ENCODE peak calls at places on chromosomes 13 and 19, in six cellular contexts. S, E, A, L, B and Y are unnamed samples.

GRCh38 chr13:70523622-70524021 is 415.4 kb upstream of the KLHL1 start:
- DNase-seq in S (no peak), E (no peak), A (no peak), L (no peak), B (no peak), Y (peak)

GRCh38 chr19:7605490-7606222 is 10.0 kb downstream of the CAMSAP3 start:
- DNase-seq in S (peak), E (no peak), A (peak), L (no peak), B (peak), Y (no peak)

GRCh38 chr13:91817250-91817649 is 418.8 kb downstream of the GPC5 start:
- DNase-seq in S (peak), E (no peak), A (no peak), L (no peak), B (peak), Y (peak)

GRCh38 chr13:79946556-79946955 is 394.4 kb downstream of the SPRY2 start:
- DNase-seq in S (no peak), E (no peak), A (no peak), L (no peak), B (no peak), Y (no peak)

GRCh38 chr13:99417821-99418662 is 83.2 kb upstream of the TM9SF2 start:
- DNase-seq in S (no peak), E (no peak), A (no peak), L (no peak), B (no peak), Y (no peak)

GRCh38 chr13:83881917-83882625 is at the start of gene SLITRK1:
- DNase-seq in S (no peak), E (no peak), A (peak), L (peak), B (peak), Y (peak)

GRCh38 chr19:1183543-1184172 is 9.6 kb upstream of the SBNO2 start:
- DNase-seq in S (peak), E (no peak), A (no peak), L (no peak), B (no peak), Y (no peak)

GRCh38 chr13:39144941-39145533 is 106.8 kb downstream of the NHLRC3 start:
- DNase-seq in S (peak), E (peak), A (peak), L (peak), B (peak), Y (peak)

GRCh38 chr19:35797663-35798062 is 15.0 kb downstream of the PRODH2 start:
- DNase-seq in S (no peak), E (no peak), A (no peak), L (no peak), B (peak), Y (no peak)

GRCh38 chr19:43789029-43789428 is 8.3 kb upstream of the KCNN4 start:
- DNase-seq in S (peak), E (no peak), A (no peak), L (no peak), B (peak), Y (no peak)

GRCh38 chr19:6481541-6482342 is at the start of gene DENND1C:
- DNase-seq in S (peak), E (no peak), A (no peak), L (no peak), B (peak), Y (no peak)

GRCh38 chr19:13830761-13831481 is 35.7 kb downstream of the ZSWIM4 start:
- DNase-seq in S (no peak), E (no peak), A (no peak), L (no peak), B (no peak), Y (no peak)

GRCh38 chr13:77535448-77535847 is at the start of gene SCEL:
- DNase-seq in S (no peak), E (no peak), A (no peak), L (no peak), B (no peak), Y (no peak)

GRCh38 chr13:114144606-114145244 is 12.3 kb upstream of the RASA3 start:
- DNase-seq in S (no peak), E (no peak), A (no peak), L (no peak), B (no peak), Y (no peak)

GRCh38 chr13:53143757-53144320 is 115.2 kb downstream of the OLFM4 start:
- DNase-seq in S (no peak), E (no peak), A (no peak), L (no peak), B (no peak), Y (no peak)

GRCh38 chr13:59112375-59112774 is 1051.4 kb downstream of the DIAPH3 start:
- DNase-seq in S (peak), E (no peak), A (no peak), L (peak), B (peak), Y (peak)

GRCh38 chr13:31875134-31875533 is 135.8 kb downstream of the RXFP2 start:
- DNase-seq in S (no peak), E (no peak), A (no peak), L (no peak), B (peak), Y (no peak)

GRCh38 chr13:20969182-20969581 is 66.6 kb upstream of the XPO4 start:
- DNase-seq in S (peak), E (no peak), A (no peak), L (no peak), B (peak), Y (peak)

GRCh38 chr13:112510002-112510780 is 77.8 kb downstream of the TUBGCP3 start:
- DNase-seq in S (peak), E (no peak), A (peak), L (peak), B (peak), Y (peak)

GRCh38 chr19:49553451-49554271 is 25.9 kb downstream of the RCN3 start:
- DNase-seq in S (peak), E (no peak), A (no peak), L (no peak), B (peak), Y (peak)

GRCh38 chr13:31069808-31070544 is 91.7 kb downstream of the HSPH1 start:
- DNase-seq in S (no peak), E (no peak), A (no peak), L (no peak), B (no peak), Y (no peak)

GRCh38 chr19:33674575-33675367 is 53.0 kb downstream of the CHST8 start:
- DNase-seq in S (no peak), E (no peak), A (no peak), L (no peak), B (no peak), Y (no peak)

GRCh38 chr13:30829145-30829544 is 76.9 kb upstream of the MEDAG start:
- DNase-seq in S (peak), E (no peak), A (no peak), L (no peak), B (peak), Y (peak)

GRCh38 chr13:73107459-73107858 is 48.7 kb downstream of the KLF5 start:
- DNase-seq in S (no peak), E (no peak), A (no peak), L (no peak), B (no peak), Y (no peak)

DNA sequence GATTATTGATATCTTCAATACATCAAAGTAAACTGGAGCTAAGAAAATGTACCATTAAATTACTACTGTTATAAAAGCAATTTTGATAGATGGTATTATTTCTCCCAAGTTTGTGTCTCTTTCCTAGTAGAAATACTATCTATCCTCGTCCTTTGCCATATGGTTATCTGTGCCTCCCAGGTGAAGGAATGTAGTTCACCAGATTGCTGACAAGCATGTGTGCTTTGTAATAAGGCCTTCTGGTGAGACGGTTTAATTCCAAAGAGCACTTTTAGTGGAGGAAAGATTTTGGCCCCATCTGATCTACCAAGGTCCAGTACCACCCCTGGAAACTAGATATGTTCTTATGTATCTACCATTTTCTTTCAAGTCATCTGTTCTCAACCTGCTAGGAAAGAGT is 243.6 kb downstream of the DLEU7 start:
- DNase-seq in S (no peak), E (no peak), A (no peak), L (no peak), B (no peak), Y (no peak)
- TF ChIP-seq CTCF in S (no peak), E (no peak), A (no peak), L (no peak), B (no peak), Y (no peak)

GRCh38 chr19:54428323-54429175 is 13.3 kb downstream of the TTYH1 start:
- DNase-seq in S (no peak), E (no peak), A (no peak), L (no peak), B (no peak), Y (no peak)
- H3K27ac ChIP-seq in S (no peak), E (no peak), A (no peak), L (no peak), B (no peak), Y (no peak)

GRCh38 chr13:74573654-74574053 is 439.4 kb upstream of the KLF12 start:
- DNase-seq in S (no peak), E (peak), A (no peak), L (no peak), B (peak), Y (no peak)
- TF ChIP-seq CTCF in S (peak), E (peak), A (peak), L (peak), B (no peak), Y (peak)

DNA sequence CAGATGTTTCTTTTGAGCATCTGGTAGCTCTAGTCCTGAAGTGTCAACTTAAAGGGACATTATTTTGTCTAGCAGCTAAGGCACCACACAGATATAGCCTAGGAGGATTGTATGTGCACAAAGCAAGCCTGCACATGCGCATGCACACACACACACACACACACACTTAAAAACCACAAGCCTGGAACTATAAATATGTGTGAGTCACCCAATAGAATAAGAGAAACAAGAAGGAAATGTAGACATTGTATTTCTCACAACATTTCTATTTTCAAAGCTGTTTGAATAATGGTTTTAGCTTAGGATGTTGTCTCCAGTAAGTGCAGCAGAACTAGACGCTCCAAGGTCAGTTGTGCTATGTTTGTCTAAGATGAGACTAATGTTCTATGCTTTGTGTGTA is 516.5 kb downstream of the SUCLA2 start:
- DNase-seq in S (no peak), E (no peak), A (no peak), L (peak), B (peak), Y (peak)
- H3K27ac ChIP-seq in S (no peak), E (no peak), A (no peak), L (peak), B (no peak), Y (peak)

GRCh38 chr19:5053661-5054060 is 84.7 kb downstream of the KDM4B start:
- DNase-seq in S (no peak), E (no peak), A (no peak), L (no peak), B (no peak), Y (no peak)

GRCh38 chr19:5052945-5053485 is 84.1 kb downstream of the KDM4B start:
- DNase-seq in S (no peak), E (no peak), A (no peak), L (no peak), B (no peak), Y (no peak)

GRCh38 chr19:5050905-5051304 is 82.0 kb downstream of the KDM4B start:
- DNase-seq in S (no peak), E (no peak), A (no peak), L (no peak), B (no peak), Y (no peak)

GRCh38 chr19:5051619-5052018 is 82.7 kb downstream of the KDM4B start:
- DNase-seq in S (no peak), E (no peak), A (no peak), L (no peak), B (no peak), Y (no peak)

DNA sequence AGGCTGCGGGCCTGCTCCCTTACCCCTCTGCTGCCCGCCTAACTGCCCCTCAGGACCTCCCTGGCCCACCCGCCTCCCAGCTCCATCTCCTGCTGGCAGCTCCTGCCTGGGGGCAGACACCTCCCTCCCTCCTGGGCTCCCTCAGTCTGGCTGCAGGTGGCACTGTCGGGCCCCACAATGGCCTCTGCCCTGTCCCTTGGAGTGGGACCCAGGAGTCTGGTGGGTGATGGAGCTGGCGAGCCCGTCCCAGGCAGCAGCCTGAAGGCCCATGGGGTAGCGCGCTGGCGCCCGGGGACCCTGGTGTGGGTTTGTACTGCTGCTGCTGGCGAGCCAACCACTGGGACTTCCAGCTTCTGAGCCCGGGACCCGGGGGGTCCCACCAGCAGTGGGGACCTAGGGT is 83.6 kb downstream of the KDM4B start:
- DNase-seq in S (no peak), E (no peak), A (no peak), L (no peak), B (no peak), Y (no peak)
- TF ChIP-seq CTCF in S (no peak), E (no peak), A (peak), L (no peak), B (peak), Y (peak)

GRCh38 chr19:52191374-52191773 is 1.5 kb downstream of the PPP2R1A start:
- DNase-seq in S (no peak), E (no peak), A (no peak), L (no peak), B (no peak), Y (no peak)
- H3K27ac ChIP-seq in S (no peak), E (peak), A (no peak), L (peak), B (peak), Y (no peak)

GRCh38 chr19:18966304-18966703 is 25.3 kb upstream of the HOMER3 start:
- DNase-seq in S (no peak), E (no peak), A (no peak), L (no peak), B (no peak), Y (no peak)

GRCh38 chr19:18960370-18960769 is 19.4 kb upstream of the HOMER3 start:
- DNase-seq in S (no peak), E (no peak), A (no peak), L (no peak), B (no peak), Y (no peak)

GRCh38 chr19:18964121-18964520 is 23.1 kb upstream of the HOMER3 start:
- DNase-seq in S (no peak), E (no peak), A (no peak), L (no peak), B (no peak), Y (no peak)

GRCh38 chr19:18967358-18968146 is 26.5 kb upstream of the HOMER3 start:
- DNase-seq in S (peak), E (peak), A (no peak), L (no peak), B (peak), Y (no peak)

DNA sequence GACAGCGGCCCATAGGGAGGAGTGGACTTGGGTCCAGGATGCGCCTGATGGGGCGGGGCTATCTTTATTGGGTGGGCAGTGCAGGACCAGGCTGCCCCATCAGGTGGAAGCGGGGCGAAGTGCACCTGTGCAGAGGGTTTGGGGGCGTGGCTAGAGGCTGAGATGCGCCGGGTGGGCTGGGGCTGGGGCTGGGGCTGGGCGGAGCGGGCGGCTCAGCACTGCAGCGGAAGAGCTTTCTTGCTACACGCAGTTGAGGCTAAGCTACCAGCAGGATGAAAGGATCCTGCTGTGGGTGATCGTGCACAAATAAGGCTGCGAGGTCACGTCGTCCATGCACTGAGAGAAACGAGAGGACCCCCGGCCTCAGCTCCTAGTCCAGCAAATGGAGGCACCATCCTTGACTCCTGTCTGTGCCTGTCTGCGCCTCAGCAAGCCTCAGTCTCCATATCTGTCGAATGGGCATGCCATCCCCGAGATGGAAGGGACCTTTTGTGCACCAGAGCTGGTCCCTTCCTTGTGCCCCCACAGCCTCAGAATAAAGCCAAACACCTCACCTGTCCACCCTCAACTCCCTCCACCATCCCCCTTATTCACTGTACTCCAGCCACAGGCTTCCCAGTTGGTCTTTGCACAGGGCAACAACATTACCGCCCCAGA is 20.9 kb upstream of the HOMER3 start:
- DNase-seq in S (no peak), E (no peak), A (peak), L (no peak), B (no peak), Y (no peak)
- TF ChIP-seq CTCF in S (no peak), E (no peak), A (peak), L (no peak), B (no peak), Y (no peak)

DNA sequence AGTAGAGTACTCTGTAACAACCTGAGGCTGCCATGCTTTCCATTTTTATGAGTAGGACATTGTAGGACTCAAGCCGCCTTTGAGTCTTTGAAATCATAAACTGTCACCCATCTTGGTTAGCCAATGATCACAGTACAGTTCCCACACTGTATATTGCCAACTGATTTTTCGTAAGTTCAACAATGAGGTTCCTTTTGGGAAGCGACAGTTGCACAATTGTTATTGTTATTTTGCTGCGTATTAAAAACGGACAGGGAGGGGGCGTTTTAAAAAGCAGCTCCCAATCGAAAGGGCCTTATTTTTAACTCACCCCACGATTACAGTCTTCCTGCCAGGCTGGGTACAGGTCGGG is 608 bp downstream of the SLC46A3 start:
- DNase-seq in S (peak), E (no peak), A (no peak), L (no peak), B (peak), Y (no peak)
- H3K27ac ChIP-seq in S (peak), E (peak), A (no peak), L (peak), B (peak), Y (peak)

GRCh38 chr13:54184576-54184975 is 1156.0 kb downstream of the OLFM4 start:
- DNase-seq in S (no peak), E (no peak), A (no peak), L (no peak), B (no peak), Y (no peak)

GRCh38 chr13:54185101-54185500 is 1156.5 kb downstream of the OLFM4 start:
- DNase-seq in S (no peak), E (no peak), A (no peak), L (no peak), B (no peak), Y (no peak)

GRCh38 chr13:54187461-54187860 is 1158.8 kb downstream of the OLFM4 start:
- DNase-seq in S (no peak), E (no peak), A (no peak), L (no peak), B (no peak), Y (no peak)

GRCh38 chr13:54183728-54184127 is 1155.1 kb downstream of the OLFM4 start:
- DNase-seq in S (no peak), E (no peak), A (no peak), L (no peak), B (no peak), Y (no peak)

GRCh38 chr13:54185785-54186184 is 1157.2 kb downstream of the OLFM4 start:
- DNase-seq in S (no peak), E (no peak), A (no peak), L (no peak), B (no peak), Y (no peak)
- TF ChIP-seq CTCF in S (no peak), E (no peak), A (no peak), L (no peak), B (no peak), Y (no peak)